ENCODE peak calls at places on chromosomes 13 and 19, in ten cellular contexts. One of them, this sample, is unnamed.

GRCh38 chr13:20264271-20265018 is 32.3 kb upstream of the GJB6 start:
- DNase-seq in brain microvascular endothelial cell: no peak
- DNase-seq in ovary: no peak
- DNase-seq in CD8-positive, alpha-beta T cell: no peak
- DNase-seq in thoracic aorta: no peak
- DNase-seq in AG04450: no peak
- DNase-seq in mammary epithelial cell: no peak
- DNase-seq in A549: no peak
- DNase-seq in adrenal gland: no peak
- DNase-seq in left ventricle myocardium inferior: no peak
- DNase-seq in this sample: no peak

GRCh38 chr13:111121421-111121820 is 6.3 kb downstream of the ARHGEF7 start:
- DNase-seq in left ventricle myocardium inferior: no peak
- DNase-seq in ovary: no peak
- DNase-seq in AG04450: no peak
- DNase-seq in thoracic aorta: no peak
- DNase-seq in A549: no peak
- DNase-seq in mammary epithelial cell: no peak
- DNase-seq in brain microvascular endothelial cell: no peak
- DNase-seq in CD8-positive, alpha-beta T cell: no peak
- DNase-seq in adrenal gland: no peak
- DNase-seq in this sample: no peak

GRCh38 chr19:37855098-37855497 is 51.3 kb downstream of the WDR87 start:
- DNase-seq in A549: no peak
- DNase-seq in mammary epithelial cell: peak
- DNase-seq in AG04450: no peak
- DNase-seq in adrenal gland: peak
- DNase-seq in CD8-positive, alpha-beta T cell: peak
- DNase-seq in brain microvascular endothelial cell: peak
- DNase-seq in left ventricle myocardium inferior: peak
- DNase-seq in thoracic aorta: no peak
- DNase-seq in ovary: no peak
- DNase-seq in this sample: no peak

GRCh38 chr13:86020350-86021002 is 221.3 kb upstream of the SLITRK6 start:
- DNase-seq in AG04450: peak
- DNase-seq in CD8-positive, alpha-beta T cell: no peak
- DNase-seq in brain microvascular endothelial cell: peak
- DNase-seq in mammary epithelial cell: peak
- DNase-seq in A549: peak
- DNase-seq in left ventricle myocardium inferior: no peak
- DNase-seq in ovary: no peak
- DNase-seq in adrenal gland: peak
- DNase-seq in thoracic aorta: no peak
- DNase-seq in this sample: no peak

GRCh38 chr19:15779756-15780476 is 7.5 kb upstream of the OR10H5 start:
- DNase-seq in AG04450: no peak
- DNase-seq in brain microvascular endothelial cell: no peak
- DNase-seq in ovary: peak
- DNase-seq in mammary epithelial cell: peak
- DNase-seq in thoracic aorta: peak
- DNase-seq in A549: peak
- DNase-seq in left ventricle myocardium inferior: peak
- DNase-seq in adrenal gland: peak
- DNase-seq in CD8-positive, alpha-beta T cell: no peak
- DNase-seq in this sample: peak

GRCh38 chr13:50082426-50083283 is 67.4 kb downstream of the KCNRG start:
- DNase-seq in A549: peak
- DNase-seq in left ventricle myocardium inferior: peak
- DNase-seq in CD8-positive, alpha-beta T cell: peak
- DNase-seq in AG04450: no peak
- DNase-seq in mammary epithelial cell: peak
- DNase-seq in ovary: peak
- DNase-seq in adrenal gland: peak
- DNase-seq in thoracic aorta: no peak
- DNase-seq in brain microvascular endothelial cell: peak
- DNase-seq in this sample: no peak

GRCh38 chr19:47511681-47512080 is 3.2 kb downstream of the NAPA start:
- DNase-seq in brain microvascular endothelial cell: no peak
- DNase-seq in ovary: peak
- DNase-seq in AG04450: peak
- DNase-seq in A549: no peak
- DNase-seq in CD8-positive, alpha-beta T cell: no peak
- DNase-seq in left ventricle myocardium inferior: no peak
- DNase-seq in adrenal gland: no peak
- DNase-seq in thoracic aorta: no peak
- DNase-seq in mammary epithelial cell: no peak
- DNase-seq in this sample: no peak

GRCh38 chr13:98358933-98359332 is 181.9 kb upstream of the RNF113B start:
- DNase-seq in CD8-positive, alpha-beta T cell: no peak
- DNase-seq in AG04450: no peak
- DNase-seq in brain microvascular endothelial cell: no peak
- DNase-seq in adrenal gland: no peak
- DNase-seq in thoracic aorta: no peak
- DNase-seq in A549: no peak
- DNase-seq in mammary epithelial cell: no peak
- DNase-seq in ovary: no peak
- DNase-seq in left ventricle myocardium inferior: no peak
- DNase-seq in this sample: no peak

GRCh38 chr19:19488875-19489690 is 26.3 kb downstream of the TSSK6 start:
- DNase-seq in A549: peak
- DNase-seq in mammary epithelial cell: peak
- DNase-seq in brain microvascular endothelial cell: peak
- DNase-seq in left ventricle myocardium inferior: peak
- DNase-seq in AG04450: peak
- DNase-seq in thoracic aorta: peak
- DNase-seq in adrenal gland: peak
- DNase-seq in ovary: peak
- DNase-seq in CD8-positive, alpha-beta T cell: peak
- DNase-seq in this sample: peak

GRCh38 chr19:44055870-44056269 is 4.0 kb downstream of the ZNF223 start:
- DNase-seq in left ventricle myocardium inferior: no peak
- DNase-seq in thoracic aorta: no peak
- DNase-seq in ovary: no peak
- DNase-seq in mammary epithelial cell: no peak
- DNase-seq in CD8-positive, alpha-beta T cell: no peak
- DNase-seq in A549: no peak
- DNase-seq in brain microvascular endothelial cell: no peak
- DNase-seq in adrenal gland: no peak
- DNase-seq in AG04450: no peak
- DNase-seq in this sample: no peak

GRCh38 chr19:40754611-40755247 is 3.7 kb downstream of the SNRPA start:
- DNase-seq in thoracic aorta: no peak
- DNase-seq in ovary: no peak
- DNase-seq in brain microvascular endothelial cell: no peak
- DNase-seq in mammary epithelial cell: no peak
- DNase-seq in left ventricle myocardium inferior: no peak
- DNase-seq in adrenal gland: peak
- DNase-seq in AG04450: no peak
- DNase-seq in CD8-positive, alpha-beta T cell: no peak
- DNase-seq in A549: peak
- DNase-seq in this sample: no peak

GRCh38 chr13:110593430-110594130 is 21.8 kb upstream of the NAXD start:
- DNase-seq in ovary: no peak
- DNase-seq in mammary epithelial cell: peak
- DNase-seq in A549: peak
- DNase-seq in CD8-positive, alpha-beta T cell: no peak
- DNase-seq in adrenal gland: peak
- DNase-seq in brain microvascular endothelial cell: peak
- DNase-seq in AG04450: no peak
- DNase-seq in thoracic aorta: no peak
- DNase-seq in left ventricle myocardium inferior: no peak
- DNase-seq in this sample: no peak

GRCh38 chr19:35716735-35716984 is 1.1 kb upstream of the KMT2B start:
- DNase-seq in adrenal gland: no peak
- DNase-seq in AG04450: no peak
- DNase-seq in A549: no peak
- DNase-seq in ovary: no peak
- DNase-seq in left ventricle myocardium inferior: no peak
- DNase-seq in thoracic aorta: no peak
- DNase-seq in CD8-positive, alpha-beta T cell: no peak
- DNase-seq in brain microvascular endothelial cell: no peak
- DNase-seq in mammary epithelial cell: no peak
- DNase-seq in this sample: peak

GRCh38 chr13:111324736-111325135 is 4.3 kb downstream of the TEX29 start:
- DNase-seq in CD8-positive, alpha-beta T cell: no peak
- DNase-seq in A549: no peak
- DNase-seq in left ventricle myocardium inferior: no peak
- DNase-seq in ovary: no peak
- DNase-seq in adrenal gland: no peak
- DNase-seq in AG04450: no peak
- DNase-seq in brain microvascular endothelial cell: no peak
- DNase-seq in thoracic aorta: no peak
- DNase-seq in mammary epithelial cell: no peak
- DNase-seq in this sample: no peak

GRCh38 chr19:3458229-3458555 is 22.1 kb downstream of the SMIM24 start:
- DNase-seq in A549: peak
- DNase-seq in AG04450: no peak
- DNase-seq in thoracic aorta: no peak
- DNase-seq in ovary: no peak
- DNase-seq in mammary epithelial cell: no peak
- DNase-seq in left ventricle myocardium inferior: no peak
- DNase-seq in adrenal gland: no peak
- DNase-seq in brain microvascular endothelial cell: peak
- DNase-seq in CD8-positive, alpha-beta T cell: no peak
- DNase-seq in this sample: no peak
- H3K27ac ChIP-seq in A549: peak
- H3K27ac ChIP-seq in AG04450: peak
- H3K27ac ChIP-seq in thoracic aorta: peak
- H3K27ac ChIP-seq in ovary: peak
- H3K27ac ChIP-seq in mammary epithelial cell: no peak
- H3K27ac ChIP-seq in left ventricle myocardium inferior: peak
- H3K27ac ChIP-seq in adrenal gland: peak
- H3K27ac ChIP-seq in brain microvascular endothelial cell: peak
- H3K27ac ChIP-seq in CD8-positive, alpha-beta T cell: no peak
- H3K27ac ChIP-seq in this sample: peak

DNA sequence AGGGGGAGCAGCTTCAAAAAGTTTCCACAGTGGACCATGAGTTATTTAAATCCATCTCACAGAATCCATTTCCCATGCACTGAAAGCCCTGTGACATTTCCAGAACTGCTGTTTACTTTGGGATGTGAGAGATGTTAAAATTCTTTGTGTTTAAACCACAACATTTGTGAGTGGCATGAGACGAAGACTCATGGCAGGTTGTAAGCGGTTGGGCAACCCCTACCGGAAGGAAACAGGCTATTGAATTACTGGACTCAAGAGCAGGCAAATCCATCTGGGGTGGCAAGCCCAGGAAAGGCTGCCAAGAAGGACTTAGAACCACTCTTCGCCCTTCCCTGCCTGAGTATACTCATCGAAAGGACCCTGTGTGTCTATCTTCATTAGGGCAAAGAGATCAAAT is 22.3 kb upstream of the CLDN10 start:
- DNase-seq in CD8-positive, alpha-beta T cell: no peak
- DNase-seq in adrenal gland: no peak
- DNase-seq in mammary epithelial cell: peak
- DNase-seq in brain microvascular endothelial cell: peak
- DNase-seq in left ventricle myocardium inferior: no peak
- DNase-seq in AG04450: no peak
- DNase-seq in A549: peak
- DNase-seq in thoracic aorta: no peak
- DNase-seq in ovary: no peak
- DNase-seq in this sample: no peak
- H3K4me3 ChIP-seq in CD8-positive, alpha-beta T cell: no peak
- H3K4me3 ChIP-seq in adrenal gland: no peak
- H3K4me3 ChIP-seq in mammary epithelial cell: no peak
- H3K4me3 ChIP-seq in brain microvascular endothelial cell: no peak
- H3K4me3 ChIP-seq in left ventricle myocardium inferior: no peak
- H3K4me3 ChIP-seq in AG04450: no peak
- H3K4me3 ChIP-seq in A549: no peak
- H3K4me3 ChIP-seq in thoracic aorta: no peak
- H3K4me3 ChIP-seq in ovary: no peak
- H3K4me3 ChIP-seq in this sample: no peak

GRCh38 chr13:47594833-47595232 is 406.2 kb downstream of the SUCLA2 start:
- DNase-seq in A549: peak
- DNase-seq in ovary: no peak
- DNase-seq in CD8-positive, alpha-beta T cell: no peak
- DNase-seq in left ventricle myocardium inferior: no peak
- DNase-seq in brain microvascular endothelial cell: peak
- DNase-seq in thoracic aorta: no peak
- DNase-seq in AG04450: no peak
- DNase-seq in mammary epithelial cell: peak
- DNase-seq in adrenal gland: no peak
- DNase-seq in this sample: no peak
- TF ChIP-seq CTCF in A549: no peak
- TF ChIP-seq CTCF in ovary: no peak
- TF ChIP-seq CTCF in CD8-positive, alpha-beta T cell: no peak
- TF ChIP-seq CTCF in left ventricle myocardium inferior: no peak
- TF ChIP-seq CTCF in brain microvascular endothelial cell: peak
- TF ChIP-seq CTCF in thoracic aorta: no peak
- TF ChIP-seq CTCF in AG04450: no peak
- TF ChIP-seq CTCF in mammary epithelial cell: peak
- TF ChIP-seq CTCF in adrenal gland: no peak
- TF ChIP-seq CTCF in this sample: no peak

GRCh38 chr13:51625555-51626345 is 41.5 kb downstream of the WDFY2 start:
- DNase-seq in ovary: no peak
- DNase-seq in thoracic aorta: no peak
- DNase-seq in left ventricle myocardium inferior: no peak
- DNase-seq in adrenal gland: peak
- DNase-seq in brain microvascular endothelial cell: no peak
- DNase-seq in A549: no peak
- DNase-seq in mammary epithelial cell: peak
- DNase-seq in AG04450: no peak
- DNase-seq in CD8-positive, alpha-beta T cell: no peak
- DNase-seq in this sample: no peak

GRCh38 chr13:51624695-51625345 is 40.6 kb downstream of the WDFY2 start:
- DNase-seq in ovary: no peak
- DNase-seq in adrenal gland: no peak
- DNase-seq in brain microvascular endothelial cell: no peak
- DNase-seq in CD8-positive, alpha-beta T cell: no peak
- DNase-seq in left ventricle myocardium inferior: no peak
- DNase-seq in thoracic aorta: no peak
- DNase-seq in A549: no peak
- DNase-seq in mammary epithelial cell: no peak
- DNase-seq in AG04450: no peak
- DNase-seq in this sample: no peak

GRCh38 chr13:51626749-51627148 is 42.5 kb downstream of the WDFY2 start:
- DNase-seq in mammary epithelial cell: peak
- DNase-seq in left ventricle myocardium inferior: no peak
- DNase-seq in thoracic aorta: no peak
- DNase-seq in ovary: no peak
- DNase-seq in brain microvascular endothelial cell: no peak
- DNase-seq in AG04450: no peak
- DNase-seq in A549: no peak
- DNase-seq in CD8-positive, alpha-beta T cell: no peak
- DNase-seq in adrenal gland: peak
- DNase-seq in this sample: no peak

GRCh38 chr13:51623473-51623872 is 39.2 kb downstream of the WDFY2 start:
- DNase-seq in A549: no peak
- DNase-seq in left ventricle myocardium inferior: no peak
- DNase-seq in ovary: no peak
- DNase-seq in adrenal gland: no peak
- DNase-seq in brain microvascular endothelial cell: no peak
- DNase-seq in CD8-positive, alpha-beta T cell: no peak
- DNase-seq in AG04450: no peak
- DNase-seq in mammary epithelial cell: no peak
- DNase-seq in thoracic aorta: no peak
- DNase-seq in this sample: no peak

DNA sequence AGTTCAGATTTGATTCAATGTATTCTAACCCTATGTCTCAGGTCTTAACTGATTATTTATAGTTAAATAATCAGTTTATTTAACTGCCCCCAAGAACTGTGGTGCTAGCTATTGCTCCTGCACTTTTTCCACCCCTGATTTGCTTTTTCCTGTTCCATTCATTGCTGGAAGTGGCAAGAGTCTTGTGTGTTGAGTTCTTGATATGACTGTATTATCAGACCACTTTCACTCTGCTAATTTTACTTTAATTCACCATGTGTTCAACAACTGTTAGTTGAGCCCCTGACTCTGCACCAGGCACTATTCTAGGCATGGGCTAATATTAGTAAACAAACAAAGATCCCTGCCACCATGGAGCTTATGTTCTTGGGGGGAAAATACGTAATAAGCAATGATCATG is 39.9 kb downstream of the WDFY2 start:
- DNase-seq in mammary epithelial cell: no peak
- DNase-seq in brain microvascular endothelial cell: no peak
- DNase-seq in left ventricle myocardium inferior: no peak
- DNase-seq in AG04450: no peak
- DNase-seq in thoracic aorta: no peak
- DNase-seq in CD8-positive, alpha-beta T cell: no peak
- DNase-seq in A549: no peak
- DNase-seq in adrenal gland: no peak
- DNase-seq in ovary: no peak
- DNase-seq in this sample: no peak
- H3K27ac ChIP-seq in mammary epithelial cell: no peak
- H3K27ac ChIP-seq in brain microvascular endothelial cell: no peak
- H3K27ac ChIP-seq in left ventricle myocardium inferior: no peak
- H3K27ac ChIP-seq in AG04450: no peak
- H3K27ac ChIP-seq in thoracic aorta: no peak
- H3K27ac ChIP-seq in CD8-positive, alpha-beta T cell: no peak
- H3K27ac ChIP-seq in A549: no peak
- H3K27ac ChIP-seq in adrenal gland: no peak
- H3K27ac ChIP-seq in ovary: no peak
- H3K27ac ChIP-seq in this sample: no peak

This sample was measured in coronary artery.